ENCODE peak calls at places on chromosomes 3 and 15, in nine cellular contexts. Q is astrocyte; Z is fibroblast of lung; D is lower lobe of right lung; S is cardiac muscle cell; F is body of pancreas; V is uterus; I is AG04450; O is CD8-positive, alpha-beta T cell. M is an unnamed sample. For H3K27me3, the result is how much of the 10 kb centered on the place peaks cover.

GRCh38 chr3:8283180-8283579 is 218.4 kb upstream of the LMCD1 start:
- DNase-seq in O (no peak), D (no peak), Q (no peak), F (no peak), I (no peak), V (no peak), Z (no peak), S (no peak), M (no peak)

GRCh38 chr15:56105855-56106254 is 112.4 kb upstream of the NEDD4 start:
- DNase-seq in Z (no peak), D (no peak), O (no peak), F (no peak), Q (no peak), I (no peak), S (no peak), V (no peak), M (no peak)

GRCh38 chr15:58518626-58519025 is 86.8 kb downstream of the LIPC start:
- DNase-seq in S (no peak), D (no peak), Z (no peak), F (no peak), I (no peak), O (peak), V (no peak), Q (no peak), M (no peak)

GRCh38 chr15:94592495-94592894 is 361.1 kb downstream of the MCTP2 start:
- DNase-seq in V (no peak), Z (no peak), S (no peak), O (no peak), Q (no peak), D (no peak), F (no peak), I (no peak), M (no peak)

GRCh38 chr3:71245052-71245488 is 338.5 kb downstream of the FOXP1 start:
- DNase-seq in D (peak), O (no peak), Q (no peak), Z (peak), I (peak), V (peak), F (no peak), S (peak), M (no peak)

GRCh38 chr3:13707456-13707855 is 158.5 kb downstream of the FBLN2 start:
- DNase-seq in F (peak), S (no peak), D (no peak), Q (no peak), V (peak), Z (no peak), O (peak), I (no peak), M (no peak)

GRCh38 chr3:173354124-173354523 is 43.4 kb upstream of the NLGN1 start:
- DNase-seq in F (no peak), V (no peak), S (no peak), I (no peak), D (no peak), Z (no peak), Q (no peak), O (no peak), M (no peak)

GRCh38 chr3:58084788-58085543 is 76.7 kb downstream of the FLNB start:
- DNase-seq in S (no peak), D (no peak), Q (no peak), Z (no peak), O (no peak), I (no peak), V (no peak), F (no peak), M (no peak)

GRCh38 chr3:143483214-143483613 is 363.6 kb downstream of the CHST2 start:
- DNase-seq in Q (no peak), Z (peak), V (no peak), S (no peak), O (no peak), D (no peak), F (no peak), I (no peak), M (no peak)

GRCh38 chr3:155491696-155492095 is 198.2 kb upstream of the STRIT1 start:
- DNase-seq in Q (no peak), D (no peak), F (no peak), O (no peak), I (no peak), S (no peak), Z (no peak), V (no peak), M (no peak)

GRCh38 chr3:37534940-37535339 is 326.7 kb upstream of the CTDSPL start:
- DNase-seq in Z (no peak), F (no peak), O (no peak), S (no peak), Q (no peak), D (no peak), V (no peak), I (no peak), M (no peak)

GRCh38 chr15:76973362-76973743 is 21.6 kb upstream of the PSTPIP1 start:
- DNase-seq in D (peak), F (no peak), Z (peak), S (peak), I (no peak), Q (no peak), V (no peak), O (peak), M (no peak)

GRCh38 chr3:85567074-85567676 is 608.4 kb downstream of the CADM2 start:
- DNase-seq in I (no peak), V (no peak), S (peak), Z (peak), Q (no peak), F (peak), O (no peak), D (no peak), M (no peak)

GRCh38 chr3:46690798-46691197 is 2.7 kb downstream of the ALS2CL start:
- DNase-seq in Z (no peak), V (peak), O (no peak), S (no peak), I (no peak), Q (no peak), F (peak), D (peak), M (no peak)

GRCh38 chr15:96296264-96296663 is 34.2 kb upstream of the NR2F2 start:
- DNase-seq in V (no peak), F (no peak), D (no peak), O (no peak), S (no peak), Z (peak), Q (peak), I (peak), M (no peak)

GRCh38 chr3:119672791-119673190 is 4.4 kb downstream of the COX17 start:
- DNase-seq in F (no peak), Z (no peak), D (no peak), O (no peak), I (no peak), S (peak), V (no peak), Q (no peak), M (no peak)

GRCh38 chr3:28860307-28860706 is 420.6 kb upstream of the RBMS3 start:
- DNase-seq in Q (no peak), D (peak), Z (peak), V (peak), F (no peak), O (no peak), S (no peak), I (no peak), M (no peak)

GRCh38 chr15:68821190-68821897 is 649 bp upstream of the ANP32A start:
- DNase-seq in F (no peak), V (no peak), I (no peak), Q (no peak), D (peak), S (no peak), O (no peak), Z (no peak), M (no peak)

GRCh38 chr3:48694610-48695051 is 8.9 kb upstream of the NCKIPSD start:
- DNase-seq in F (peak), I (peak), O (no peak), Z (peak), D (peak), S (no peak), Q (peak), V (peak), M (no peak)

GRCh38 chr15:101398247-101398646 is 91.3 kb downstream of the PCSK6 start:
- DNase-seq in Z (no peak), S (no peak), F (no peak), I (no peak), V (no peak), D (no peak), O (no peak), Q (no peak), M (no peak)

GRCh38 chr3:71504250-71505036 is 79.1 kb downstream of the FOXP1 start:
- DNase-seq in S (no peak), Z (peak), O (no peak), Q (peak), V (no peak), D (no peak), I (peak), F (no peak), M (no peak)

GRCh38 chr15:80694624-80695098 is 449 bp upstream of the ABHD17C start:
- DNase-seq in S (peak), Z (peak), Q (peak), I (no peak), V (peak), O (peak), F (peak), D (peak), M (no peak)

GRCh38 chr3:45864760-45865567 is 21.4 kb upstream of the CCR9 start:
- DNase-seq in Q (no peak), Z (no peak), F (no peak), S (no peak), O (no peak), V (no peak), D (no peak), I (no peak), M (no peak)

GRCh38 chr3:14846481-14846880 is 27.7 kb downstream of the FGD5 start:
- DNase-seq in O (no peak), F (no peak), I (no peak), V (no peak), D (no peak), S (no peak), Q (no peak), Z (no peak), M (no peak)

GRCh38 chr3:14844386-14845170 is 25.8 kb downstream of the FGD5 start:
- DNase-seq in Q (no peak), F (no peak), S (no peak), V (no peak), I (no peak), D (no peak), O (no peak), Z (no peak), M (no peak)

GRCh38 chr3:14847613-14848541 is 29.1 kb downstream of the FGD5 start:
- DNase-seq in O (no peak), S (no peak), Q (no peak), Z (no peak), D (peak), V (peak), F (no peak), I (no peak), M (no peak)

GRCh38 chr3:14845180-14845579 is 26.4 kb downstream of the FGD5 start:
- DNase-seq in S (no peak), I (no peak), V (no peak), F (no peak), D (no peak), O (no peak), Q (no peak), Z (no peak), M (no peak)

DNA sequence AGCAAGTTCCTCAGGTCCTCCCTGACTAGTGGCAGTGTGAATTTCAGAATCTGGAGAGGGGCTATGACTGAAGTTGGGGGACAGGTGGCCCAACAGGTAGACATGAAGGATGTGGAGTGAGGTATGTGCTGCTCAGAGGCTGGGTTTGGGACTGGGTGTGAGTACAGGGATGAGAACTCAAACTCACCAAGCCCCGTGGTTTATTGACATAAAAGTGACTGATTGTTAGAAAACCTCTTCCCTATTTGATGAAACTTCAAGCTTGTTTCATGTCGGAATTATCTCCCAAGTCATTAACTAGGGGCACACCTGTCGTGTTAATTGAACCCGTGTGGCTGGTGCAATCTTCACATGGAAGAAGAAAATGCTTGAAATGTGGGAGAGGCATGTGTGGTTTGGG is 27.1 kb downstream of the FGD5 start:
- DNase-seq in F (no peak), O (no peak), Z (no peak), D (no peak), S (no peak), I (no peak), V (no peak), Q (no peak), M (no peak)
- H3K27me3 ChIP-seq in F (under half), O (under half), Z (under half), D (under half), S (under half), I (under half), V (under half), Q (under half), M (under half)

GRCh38 chr3:5678248-5678647 is 490.7 kb downstream of the EDEM1 start:
- DNase-seq in I (no peak), Q (no peak), O (no peak), V (no peak), F (no peak), D (no peak), Z (no peak), S (no peak), M (no peak)
- H3K27ac ChIP-seq in I (no peak), Q (no peak), O (no peak), V (no peak), F (no peak), D (no peak), Z (no peak), S (no peak), M (no peak)

GRCh38 chr3:192419312-192419711 is 308.0 kb downstream of the FGF12 start:
- DNase-seq in I (no peak), Q (no peak), F (no peak), S (no peak), O (no peak), D (no peak), V (no peak), Z (no peak), M (no peak)

GRCh38 chr3:192417559-192418055 is 309.7 kb downstream of the FGF12 start:
- DNase-seq in I (no peak), D (no peak), S (no peak), F (no peak), O (no peak), V (no peak), Z (no peak), Q (no peak), M (no peak)

GRCh38 chr3:192422321-192422997 is 304.9 kb downstream of the FGF12 start:
- DNase-seq in D (no peak), V (no peak), Z (peak), I (no peak), O (no peak), S (no peak), Q (peak), F (no peak), M (no peak)

GRCh38 chr3:192417012-192417411 is 310.3 kb downstream of the FGF12 start:
- DNase-seq in V (no peak), F (no peak), Q (peak), D (no peak), O (no peak), S (no peak), I (no peak), Z (peak), M (no peak)

GRCh38 chr3:192422998-192423349 is 304.4 kb downstream of the FGF12 start:
- DNase-seq in F (no peak), V (no peak), D (no peak), Q (no peak), Z (no peak), I (no peak), O (no peak), S (peak), M (no peak)
- TF ChIP-seq CTCF in F (no peak), V (no peak), D (peak), Q (peak), Z (peak), I (no peak), O (no peak), S (peak), M (peak)

GRCh38 chr3:128488636-128488994 is 4.4 kb downstream of the GATA2 start:
- DNase-seq in O (no peak), S (no peak), Z (peak), D (no peak), I (no peak), F (no peak), Q (no peak), V (no peak), M (no peak)

GRCh38 chr3:128490650-128491070 is 2.3 kb downstream of the GATA2 start:
- DNase-seq in Q (no peak), S (no peak), I (no peak), D (no peak), O (no peak), F (no peak), Z (peak), V (no peak), M (no peak)

GRCh38 chr3:128488995-128489859 is 3.8 kb downstream of the GATA2 start:
- DNase-seq in I (no peak), F (peak), O (no peak), S (peak), D (no peak), V (peak), Z (peak), Q (no peak), M (no peak)

GRCh38 chr3:128491071-128491899 is 1.7 kb downstream of the GATA2 start:
- DNase-seq in V (peak), Z (peak), D (no peak), F (peak), O (no peak), Q (no peak), S (no peak), I (no peak), M (no peak)

GRCh38 chr3:128489860-128490649 is 2.9 kb downstream of the GATA2 start:
- DNase-seq in O (no peak), Z (peak), I (no peak), Q (no peak), D (peak), S (peak), V (peak), F (peak), M (no peak)
- H3K27me3 ChIP-seq in O (half or more), Z (half or more), I (under half), Q (half or more), D (half or more), S (half or more), V (under half), F (under half), M (half or more)

GRCh38 chr15:45551691-45552090 is 29.1 kb upstream of the SLC30A4 start:
- DNase-seq in I (no peak), O (no peak), Q (no peak), Z (no peak), D (no peak), V (no peak), F (no peak), S (no peak), M (no peak)
- H3K27ac ChIP-seq in I (no peak), O (no peak), Q (no peak), Z (no peak), D (no peak), V (no peak), F (no peak), S (no peak), M (no peak)

GRCh38 chr15:35020974-35021373 is 32.9 kb upstream of the ZNF770 start:
- DNase-seq in D (no peak), Q (no peak), S (no peak), V (no peak), F (no peak), O (no peak), Z (no peak), I (no peak), M (no peak)

GRCh38 chr15:35023794-35024193 is 35.7 kb upstream of the ZNF770 start:
- DNase-seq in O (no peak), I (no peak), S (no peak), Q (no peak), D (peak), F (no peak), V (no peak), Z (no peak), M (no peak)

GRCh38 chr15:35014265-35014664 is 26.2 kb upstream of the ZNF770 start:
- DNase-seq in Z (no peak), F (no peak), O (no peak), Q (no peak), I (no peak), D (no peak), S (no peak), V (no peak), M (no peak)

DNA sequence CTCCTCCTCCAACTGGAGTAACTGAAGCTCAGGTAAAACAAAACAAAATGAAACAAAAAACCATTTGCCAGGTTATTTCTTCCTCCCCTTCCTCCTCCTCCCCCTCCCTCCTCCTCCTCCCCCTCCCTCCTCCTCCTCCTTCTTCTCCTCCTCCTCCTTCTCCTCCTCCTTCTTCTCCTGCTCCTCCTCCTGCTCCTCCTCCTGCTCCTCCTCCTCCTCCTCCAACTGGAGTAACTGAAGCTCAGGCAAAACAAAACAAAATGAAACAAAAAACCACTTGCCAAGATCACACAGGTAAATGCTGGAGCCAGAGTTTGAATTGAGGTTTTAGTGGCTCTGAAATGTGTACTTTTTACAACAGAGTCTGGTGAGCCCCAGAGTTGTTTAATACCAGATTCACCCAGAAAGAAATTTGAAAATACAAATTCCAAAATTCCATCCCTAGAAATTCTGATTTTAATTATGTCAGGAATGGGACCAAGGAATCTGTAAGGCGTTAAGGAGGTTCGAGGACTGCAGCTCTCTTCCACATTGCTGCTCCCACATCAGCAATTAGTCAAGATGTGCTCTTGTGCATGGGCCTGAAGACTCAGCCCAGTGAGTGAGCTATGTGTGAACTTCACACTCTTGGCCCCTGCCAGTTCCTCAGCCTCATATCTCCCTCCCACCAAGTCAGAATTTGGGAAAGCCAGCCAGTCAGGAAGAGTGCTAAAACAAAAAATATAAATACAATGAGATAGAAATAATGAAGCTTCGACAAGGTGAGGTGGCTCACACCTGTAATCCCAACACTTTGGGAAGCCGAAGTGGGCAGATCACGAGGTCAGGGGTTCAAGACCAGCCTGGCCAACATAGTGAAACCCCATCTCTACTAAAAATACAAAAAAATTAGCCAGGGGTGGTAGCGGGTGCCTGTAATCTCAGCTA is 31.6 kb upstream of the ZNF770 start:
- DNase-seq in Q (peak), O (no peak), V (peak), D (no peak), I (no peak), F (no peak), S (no peak), Z (peak), M (no peak)
- TF ChIP-seq CTCF in Q (no peak), O (no peak), V (no peak), D (no peak), I (no peak), F (no peak), S (no peak), Z (no peak), M (no peak)

DNA sequence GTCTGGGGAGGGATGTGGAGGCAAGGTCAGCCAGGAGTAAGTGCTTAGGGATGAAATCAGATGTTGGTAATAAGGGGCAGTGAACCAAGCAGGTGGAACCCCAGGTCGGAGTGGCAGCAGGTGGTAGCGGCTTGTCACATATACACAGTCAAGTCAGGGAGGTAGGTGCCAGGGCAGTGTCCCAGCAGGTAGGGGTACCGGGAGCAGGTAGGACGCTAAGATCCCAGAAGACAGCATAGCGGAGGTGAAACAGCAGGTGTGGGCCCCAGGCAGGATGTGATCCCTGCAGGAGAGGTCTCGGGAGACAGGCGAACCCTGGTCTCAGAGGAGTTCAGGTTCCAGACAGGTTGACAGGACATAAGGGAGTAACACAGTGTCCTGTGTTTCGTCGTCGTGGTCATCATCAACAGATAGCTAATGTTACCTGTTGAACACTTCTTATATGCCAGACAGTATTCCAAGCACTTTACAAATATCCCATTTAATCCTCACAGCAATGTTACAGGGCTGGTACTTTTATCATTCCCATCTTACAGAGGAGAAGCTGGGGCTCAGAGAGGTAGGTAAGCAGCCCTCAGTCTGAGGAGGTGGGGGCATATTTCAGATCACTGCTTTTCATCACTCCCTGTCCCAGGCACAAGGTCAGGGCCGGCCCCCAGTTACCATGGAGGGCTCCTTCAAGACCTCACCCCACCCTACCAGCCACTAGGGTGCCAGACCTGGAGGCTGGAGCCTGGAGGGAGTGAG is 241.6 kb downstream of the UACA start:
- DNase-seq in I (no peak), Q (no peak), V (no peak), O (no peak), F (no peak), Z (no peak), S (no peak), D (no peak), M (no peak)
- H3K27me3 ChIP-seq in I (half or more), Q (under half), V (under half), O (under half), F (under half), Z (under half), S (under half), D (under half), M (under half)

M was measured in esophagus muscularis mucosa.